ENCODE peak calls at places on chromosome 4, in ten cellular contexts. W is WERI-Rb-1; N is GM20000; D is T-helper 2 cell; U is HepG2; E is adrenal gland; H is fibroblast of the conjunctiva; X is HFF-Myc; A is stimulated activated CD8-positive, alpha-beta memory T cell treated with anti-CD3 and anti-CD28 coated beads, Interleukin-15, amount 100 ng/mL, for 48 hours; M is cardiac fibroblast. O is an unnamed sample.

GRCh38 chr4:139455187-139455586 is 1.3 kb downstream of the RAB33B start:
- DNase-seq in E (no peak), A (no peak), X (no peak), D (no peak), N (no peak), U (no peak), W (no peak), M (no peak), H (no peak), O (no peak)

GRCh38 chr4:30847958-30848357 is 127.8 kb downstream of the PCDH7 start:
- DNase-seq in U (no peak), N (no peak), A (no peak), X (no peak), H (no peak), E (no peak), D (no peak), W (no peak), M (no peak), O (no peak)

GRCh38 chr4:173835863-173836262 is 305.8 kb upstream of the HAND2 start:
- DNase-seq in W (no peak), X (no peak), M (peak), N (no peak), U (no peak), A (no peak), H (no peak), D (no peak), E (no peak), O (peak)

GRCh38 chr4:1872918-1873269 is 1.7 kb downstream of the NSD2 start:
- DNase-seq in D (no peak), X (peak), A (no peak), U (no peak), E (no peak), N (peak), M (peak), W (no peak), H (peak), O (no peak)

GRCh38 chr4:168503652-168504362 is 7.0 kb downstream of the PALLD start:
- DNase-seq in N (no peak), M (peak), H (no peak), A (no peak), E (no peak), X (no peak), U (no peak), W (no peak), D (no peak), O (no peak)

GRCh38 chr4:41701961-41702360 is 46.6 kb downstream of the PHOX2B start:
- DNase-seq in U (no peak), E (no peak), A (no peak), D (no peak), W (no peak), M (no peak), X (no peak), H (no peak), N (no peak), O (no peak)

GRCh38 chr4:42411803-42412202 is 14.5 kb downstream of the SHISA3 start:
- DNase-seq in W (no peak), H (no peak), D (no peak), A (no peak), M (peak), U (no peak), E (no peak), X (no peak), N (no peak), O (no peak)

GRCh38 chr4:36582214-36582613 is 300.8 kb downstream of the DTHD1 start:
- DNase-seq in W (no peak), X (no peak), U (no peak), A (no peak), M (no peak), D (no peak), E (no peak), N (no peak), H (no peak), O (no peak)

GRCh38 chr4:174402470-174403176 is 118.9 kb downstream of the CEP44 start:
- DNase-seq in W (peak), U (no peak), M (no peak), H (no peak), D (no peak), N (no peak), A (no peak), X (no peak), E (no peak), O (no peak)

GRCh38 chr4:98994474-98995182 is 893 bp upstream of the METAP1 start:
- DNase-seq in N (no peak), W (no peak), E (no peak), H (peak), U (peak), X (no peak), D (no peak), A (no peak), M (no peak), O (no peak)

GRCh38 chr4:109999513-109999912 is 86.8 kb downstream of the EGF start:
- DNase-seq in A (no peak), X (no peak), N (no peak), M (no peak), D (no peak), U (no peak), E (no peak), H (no peak), W (no peak), O (no peak)

O was measured in mucosa of gallbladder.